ENCODE peak calls at places on chromosome 11, in four cellular contexts. H, C, X and L are unnamed samples.

GRCh38 chr11:63869686-63870085 is 30.8 kb downstream of the MARK2 start:
- DNase-seq in H (no peak), C (no peak), X (no peak), L (no peak)

GRCh38 chr11:7892751-7893356 is 38.2 kb downstream of the OR10A6 start:
- DNase-seq in H (peak; percentile 36), C (peak; percentile 22), X (peak; percentile 53), L (peak; percentile 63)

GRCh38 chr11:62556102-62556871 is 9.7 kb upstream of the AHNAK start:
- DNase-seq in H (no peak), C (peak; percentile 93), X (peak; percentile 79), L (peak; percentile 87)

GRCh38 chr11:76615950-76616349 is 54.6 kb downstream of the LRRC32 start:
- DNase-seq in H (no peak), C (no peak), X (no peak), L (no peak)

GRCh38 chr11:36577859-36578258 is 10.1 kb downstream of the RAG1 start:
- DNase-seq in H (no peak), C (no peak), X (no peak), L (no peak)

GRCh38 chr11:69040581-69041260 is 8.0 kb upstream of the TPCN2 start:
- DNase-seq in H (no peak), C (no peak), X (no peak), L (no peak)

GRCh38 chr11:59960502-59961381 is 3.1 kb upstream of the OOSP4A start:
- DNase-seq in H (no peak), C (no peak), X (peak; percentile 90), L (no peak)

GRCh38 chr11:119907122-119907933 is 178.3 kb upstream of the NECTIN1 start:
- DNase-seq in H (no peak), C (no peak), X (no peak), L (no peak)

GRCh38 chr11:45530111-45530510 is 135.3 kb downstream of the CHST1 start:
- DNase-seq in H (no peak), C (no peak), X (no peak), L (no peak)

GRCh38 chr11:9783986-9784385 is 120.1 kb downstream of the SWAP70 start:
- DNase-seq in H (no peak), C (no peak), X (no peak), L (no peak)

GRCh38 chr11:115348404-115348803 is 155.8 kb downstream of the CADM1 start:
- DNase-seq in H (no peak), C (no peak), X (no peak), L (no peak)

GRCh38 chr11:85813721-85814120 is 2.8 kb upstream of the SYTL2 start:
- DNase-seq in H (peak; percentile 9), C (no peak), X (no peak), L (no peak)

GRCh38 chr11:1823376-1824220 is 11.2 kb upstream of the SYT8 start:
- DNase-seq in H (no peak), C (no peak), X (no peak), L (no peak)

GRCh38 chr11:69416123-69416475 is 65.4 kb upstream of the LINC01488 start:
- DNase-seq in H (no peak), C (no peak), X (no peak), L (no peak)

GRCh38 chr11:2535673-2536439 is 91.0 kb downstream of the KCNQ1 start:
- DNase-seq in H (no peak), C (no peak), X (no peak), L (no peak)

GRCh38 chr11:84164722-84165121 is 878.6 kb upstream of the CCDC90B start:
- DNase-seq in H (no peak), C (no peak), X (no peak), L (no peak)

GRCh38 chr11:4134844-4135243 is 40.2 kb downstream of the RRM1 start:
- DNase-seq in H (peak; percentile 51), C (no peak), X (no peak), L (no peak)

GRCh38 chr11:36010010-36010740 is 66.3 kb downstream of the LDLRAD3 start:
- DNase-seq in H (no peak), C (no peak), X (no peak), L (no peak)

GRCh38 chr11:68014966-68015447 is 4.9 kb downstream of the ALDH3B1 start:
- DNase-seq in H (no peak), C (no peak), X (no peak), L (no peak)

GRCh38 chr11:24324211-24324610 is 172.6 kb upstream of the LUZP2 start:
- DNase-seq in H (no peak), C (no peak), X (no peak), L (no peak)

GRCh38 chr11:46628961-46629360 is 11.6 kb downstream of the ATG13 start:
- DNase-seq in H (no peak), C (no peak), X (no peak), L (no peak)

GRCh38 chr11:10267821-10268220 is 26.2 kb downstream of the SBF2 start:
- DNase-seq in H (no peak), C (no peak), X (no peak), L (no peak)

GRCh38 chr11:71179877-71180276 is 72.5 kb downstream of the SHANK2 start:
- DNase-seq in H (peak; percentile 59), C (no peak), X (no peak), L (no peak)

GRCh38 chr11:67499808-67500793 is 5.1 kb downstream of the PITPNM1 start:
- DNase-seq in H (no peak), C (no peak), X (no peak), L (no peak)

GRCh38 chr11:24738972-24739371 is 242.1 kb downstream of the LUZP2 start:
- DNase-seq in H (no peak), C (no peak), X (no peak), L (no peak)

GRCh38 chr11:10444725-10445286 is 10.3 kb upstream of the AMPD3 start:
- DNase-seq in H (no peak), C (no peak), X (peak; percentile 42), L (no peak)

DNA sequence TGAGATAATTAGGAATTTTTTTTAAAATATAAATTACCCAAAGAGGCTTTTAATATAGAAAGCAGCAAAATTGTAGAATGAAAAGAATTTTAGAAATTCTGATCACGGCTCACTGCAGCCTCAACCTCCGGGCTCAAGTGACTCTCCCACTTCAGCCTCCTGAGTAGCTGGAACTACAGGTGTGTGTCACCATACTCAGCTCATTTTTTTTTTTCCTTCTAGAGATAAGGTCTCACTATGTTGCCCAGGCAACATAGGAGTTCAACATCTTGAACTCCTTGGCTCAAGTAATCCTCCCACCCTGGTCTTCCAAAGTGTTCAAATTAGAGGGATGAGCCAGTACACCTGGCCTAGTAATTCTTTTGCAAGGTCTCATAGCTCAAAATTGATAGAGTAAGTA is 76.7 kb downstream of the ATG16L2 start:
- DNase-seq in H (no peak), C (no peak), X (no peak), L (no peak)
- TF ChIP-seq CTCF in H (no peak), C (no peak), X (no peak), L (no peak)

GRCh38 chr11:105152556-105152955 is 13.0 kb upstream of the CARD18 start:
- DNase-seq in H (no peak), C (no peak), X (no peak), L (no peak)
- TF ChIP-seq TCF7L2 in H (no peak), C (no peak), X (no peak), L (no peak)

GRCh38 chr11:134498326-134499139 is 86.5 kb upstream of the B3GAT1 start:
- DNase-seq in H (no peak), C (no peak), X (no peak), L (no peak)
- TF ChIP-seq CTCF in H (no peak), C (no peak), X (no peak), L (no peak)

GRCh38 chr11:13354335-13354734 is 76.7 kb downstream of the BMAL1 start:
- DNase-seq in H (no peak), C (no peak), X (peak; percentile 25), L (no peak)
- TF ChIP-seq TCF7L2 in H (no peak), C (no peak), X (no peak), L (no peak)

DNA sequence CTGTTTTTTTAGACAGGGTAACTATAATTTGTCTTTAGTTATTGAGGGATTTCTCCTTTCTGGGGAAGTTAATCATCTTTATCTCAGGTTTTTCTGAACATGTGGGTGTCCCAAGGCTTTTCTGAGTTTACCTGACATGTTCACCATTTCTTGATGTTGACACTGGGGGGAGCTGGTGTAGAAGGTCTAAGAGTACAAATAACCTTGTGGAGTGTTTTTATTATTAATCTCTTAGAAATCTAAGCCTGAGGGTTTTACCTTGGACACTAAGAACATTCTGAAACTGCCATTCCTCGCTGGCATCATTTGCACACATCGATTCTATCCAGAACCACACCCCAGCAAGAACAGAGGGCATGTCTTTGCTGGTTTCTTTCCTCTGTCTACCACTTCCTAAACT is 15.6 kb upstream of the C11orf91 start:
- DNase-seq in H (no peak), C (no peak), X (no peak), L (no peak)
- TF ChIP-seq CTCF in H (peak; percentile 44), C (peak; percentile 51), X (peak; percentile 66), L (peak; percentile 59)

GRCh38 chr11:102810943-102811528 is 13.1 kb upstream of the MMP1 start:
- DNase-seq in H (peak; percentile 12), C (no peak), X (no peak), L (no peak)

GRCh38 chr11:102807921-102808320 is 10.0 kb upstream of the MMP1 start:
- DNase-seq in H (peak; percentile 37), C (peak; percentile 75), X (peak; percentile 19), L (no peak)

GRCh38 chr11:102800774-102801173 is 2.8 kb upstream of the MMP1 start:
- DNase-seq in H (no peak), C (no peak), X (no peak), L (no peak)

GRCh38 chr11:102802341-102802740 is 4.4 kb upstream of the MMP1 start:
- DNase-seq in H (no peak), C (no peak), X (no peak), L (no peak)

DNA sequence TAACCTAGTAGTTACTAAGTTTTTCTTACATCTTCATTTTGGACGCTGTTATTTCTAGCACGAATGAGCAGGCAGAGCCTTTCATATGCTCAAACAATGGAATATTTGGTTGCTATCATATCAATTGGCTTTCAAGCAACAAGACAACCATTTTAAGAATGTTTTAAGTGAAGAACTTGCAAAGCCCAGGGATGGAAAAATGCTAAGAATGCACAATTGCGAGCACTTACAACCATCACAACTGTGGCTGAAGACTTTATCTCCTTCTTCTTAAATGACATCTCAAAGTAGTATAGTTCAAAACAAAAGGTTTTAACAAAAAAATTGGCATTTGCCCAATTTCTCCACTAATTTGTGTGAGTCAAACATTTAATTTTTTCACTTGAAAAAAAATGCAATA is 8.3 kb upstream of the MMP1 start:
- DNase-seq in H (no peak), C (no peak), X (no peak), L (no peak)
- TF ChIP-seq TCF7L2 in H (no peak), C (no peak), X (no peak), L (no peak)

GRCh38 chr11:135022430-135022829 is 610.4 kb upstream of the B3GAT1 start:
- DNase-seq in H (no peak), C (no peak), X (no peak), L (no peak)

GRCh38 chr11:135023499-135023898 is 611.5 kb upstream of the B3GAT1 start:
- DNase-seq in H (no peak), C (no peak), X (no peak), L (no peak)

DNA sequence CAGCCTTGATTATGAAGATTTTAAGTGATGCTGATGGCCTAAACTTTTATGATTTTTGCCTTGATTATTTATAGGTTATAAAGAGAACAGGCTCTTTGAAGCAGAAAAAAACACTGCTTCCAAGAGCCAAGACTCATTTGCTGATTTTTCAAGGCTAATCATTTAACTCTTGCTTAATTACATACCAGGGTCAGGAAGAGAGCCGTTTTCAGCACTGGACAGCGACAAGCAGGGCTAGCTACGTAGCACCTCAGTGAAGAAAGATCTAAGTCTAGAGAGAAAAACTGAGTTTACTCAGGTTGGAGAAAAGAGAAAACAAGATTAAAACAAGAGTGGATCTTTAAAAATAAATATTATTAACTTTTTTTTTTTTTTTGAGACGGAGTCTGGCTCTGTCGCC is 615.4 kb upstream of the B3GAT1 start:
- DNase-seq in H (peak; percentile 12), C (no peak), X (peak; percentile 35), L (no peak)
- TF ChIP-seq CTCF in H (no peak), C (no peak), X (no peak), L (no peak)